ENCODE peak calls at places on chromosomes 6 and 20, in six cellular contexts. P is B cell, F is MCF 10A, M is upper lobe of right lung, B is GM06990, Q is astrocyte of the spinal cord. L is an unnamed sample.
A peak's percentile ranks its signal among the peaks of the same experiment; 100 is the strongest.

GRCh38 chr6:151842816-151843215 is 35.3 kb downstream of the ESR1 start:
- DNase-seq in P (no peak), F (peak; percentile 5), M (no peak), B (no peak), Q (no peak), L (no peak)

GRCh38 chr6:116221067-116221466 is 32.8 kb downstream of the TSPYL4 start:
- DNase-seq in P (no peak), F (peak; percentile 44), M (no peak), B (no peak), Q (no peak), L (peak; percentile 30)

GRCh38 chr6:170286246-170286933 is 4.5 kb downstream of the DLL1 start:
- DNase-seq in P (no peak), F (no peak), M (peak; percentile 65), B (no peak), Q (no peak), L (no peak)

GRCh38 chr6:87982134-87982533 is 65.5 kb upstream of the SPACA1 start:
- DNase-seq in P (no peak), F (peak; percentile 5), M (no peak), B (no peak), Q (no peak), L (no peak)

GRCh38 chr20:37522258-37523011 is 1.4 kb downstream of the NNAT start:
- DNase-seq in P (no peak), F (peak; percentile 89), M (peak; percentile 88), B (no peak), Q (peak; percentile 58), L (no peak)

GRCh38 chr6:114202389-114202788 is 140.4 kb downstream of the HS3ST5 start:
- DNase-seq in P (no peak), F (no peak), M (no peak), B (no peak), Q (no peak), L (no peak)

GRCh38 chr6:112443666-112444065 is 96.5 kb downstream of the RFPL4B start:
- DNase-seq in P (no peak), F (peak; percentile 68), M (no peak), B (no peak), Q (peak; percentile 44), L (peak; percentile 16)

GRCh38 chr6:127684501-127684900 is 107.5 kb downstream of the C6orf58 start:
- DNase-seq in P (no peak), F (no peak), M (no peak), B (no peak), Q (no peak), L (no peak)

GRCh38 chr20:16397053-16397452 is 176.2 kb downstream of the KIF16B start:
- DNase-seq in P (no peak), F (no peak), M (no peak), B (no peak), Q (peak; percentile 19), L (no peak)

GRCh38 chr6:28683945-28684538 is 158.4 kb downstream of the GPX5 start:
- DNase-seq in P (no peak), F (peak; percentile 70), M (no peak), B (no peak), Q (peak; percentile 32), L (peak; percentile 60)

GRCh38 chr6:73722318-73723060 is 26.5 kb downstream of the CD109 start:
- DNase-seq in P (no peak), F (peak; percentile 58), M (no peak), B (no peak), Q (peak; percentile 75), L (peak; percentile 93)

GRCh38 chr20:46220808-46221207 is 87.5 kb downstream of the CDH22 start:
- DNase-seq in P (no peak), F (peak; percentile 27), M (no peak), B (no peak), Q (no peak), L (no peak)

GRCh38 chr6:107237992-107238660 is 122.8 kb upstream of the BEND3 start:
- DNase-seq in P (no peak), F (peak; percentile 93), M (no peak), B (no peak), Q (peak; percentile 20), L (no peak)

GRCh38 chr20:63475209-63475608 is 2.8 kb upstream of the KCNQ2 start:
- DNase-seq in P (no peak), F (no peak), M (no peak), B (no peak), Q (peak; percentile 9), L (peak; percentile 19)

GRCh38 chr20:47456952-47457724 is 44.5 kb upstream of the NCOA3 start:
- DNase-seq in P (no peak), F (peak; percentile 78), M (no peak), B (no peak), Q (peak; percentile 69), L (peak; percentile 68)

GRCh38 chr6:35173068-35174042 is 32.2 kb upstream of the TCP11 start:
- DNase-seq in P (no peak), F (no peak), M (no peak), B (no peak), Q (no peak), L (peak; percentile 58)

GRCh38 chr20:63009988-63010769 is 3.4 kb upstream of the BHLHE23 start:
- DNase-seq in P (peak; percentile 74), F (no peak), M (no peak), B (peak; percentile 91), Q (no peak), L (no peak)

GRCh38 chr6:17200395-17200794 is 80.8 kb upstream of the RBM24 start:
- DNase-seq in P (no peak), F (no peak), M (no peak), B (no peak), Q (no peak), L (no peak)
- TF ChIP-seq CTCF in P (no peak), F (no peak), M (no peak), B (no peak), Q (peak; percentile 17), L (peak; percentile 14)

GRCh38 chr20:32858873-32859372 is at the start of gene EFCAB8:
- DNase-seq in P (no peak), F (no peak), M (no peak), B (no peak), Q (no peak), L (no peak)
- TF ChIP-seq CTCF in P (no peak), F (no peak), M (no peak), B (no peak), Q (no peak), L (peak; percentile 16)

GRCh38 chr6:169118346-169118830 is 135.3 kb downstream of the THBS2 start:
- DNase-seq in P (no peak), F (no peak), M (no peak), B (no peak), Q (no peak), L (no peak)

GRCh38 chr6:169119669-169120068 is 134.0 kb downstream of the THBS2 start:
- DNase-seq in P (no peak), F (no peak), M (no peak), B (no peak), Q (no peak), L (no peak)

GRCh38 chr6:169117663-169118062 is 136.0 kb downstream of the THBS2 start:
- DNase-seq in P (no peak), F (no peak), M (no peak), B (no peak), Q (no peak), L (no peak)

GRCh38 chr6:169115632-169116031 is 138.0 kb downstream of the THBS2 start:
- DNase-seq in P (no peak), F (no peak), M (no peak), B (no peak), Q (no peak), L (no peak)

DNA sequence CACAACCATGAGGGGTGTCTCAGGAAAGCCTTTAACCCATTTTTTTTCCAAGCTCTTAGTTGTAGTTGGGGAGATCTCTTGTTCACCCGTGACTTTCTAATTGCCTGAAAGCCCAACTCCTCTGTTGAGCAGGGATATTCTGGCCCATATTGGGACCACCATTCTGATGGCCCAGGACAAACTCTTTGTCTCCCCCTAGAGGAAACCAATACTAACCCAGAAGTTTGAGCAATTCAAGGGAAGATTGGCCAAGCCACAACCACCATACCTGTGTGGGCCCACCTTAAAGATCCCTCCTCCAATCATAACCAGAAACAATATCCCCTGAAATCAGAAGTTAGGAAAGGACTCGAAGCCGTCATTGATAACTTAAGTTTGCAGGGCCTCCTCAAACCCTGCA is 132.6 kb downstream of the THBS2 start:
- DNase-seq in P (no peak), F (no peak), M (no peak), B (no peak), Q (no peak), L (no peak)
- TF ChIP-seq CTCF in P (no peak), F (no peak), M (no peak), B (no peak), Q (peak; percentile 10), L (peak; percentile 37)

DNA sequence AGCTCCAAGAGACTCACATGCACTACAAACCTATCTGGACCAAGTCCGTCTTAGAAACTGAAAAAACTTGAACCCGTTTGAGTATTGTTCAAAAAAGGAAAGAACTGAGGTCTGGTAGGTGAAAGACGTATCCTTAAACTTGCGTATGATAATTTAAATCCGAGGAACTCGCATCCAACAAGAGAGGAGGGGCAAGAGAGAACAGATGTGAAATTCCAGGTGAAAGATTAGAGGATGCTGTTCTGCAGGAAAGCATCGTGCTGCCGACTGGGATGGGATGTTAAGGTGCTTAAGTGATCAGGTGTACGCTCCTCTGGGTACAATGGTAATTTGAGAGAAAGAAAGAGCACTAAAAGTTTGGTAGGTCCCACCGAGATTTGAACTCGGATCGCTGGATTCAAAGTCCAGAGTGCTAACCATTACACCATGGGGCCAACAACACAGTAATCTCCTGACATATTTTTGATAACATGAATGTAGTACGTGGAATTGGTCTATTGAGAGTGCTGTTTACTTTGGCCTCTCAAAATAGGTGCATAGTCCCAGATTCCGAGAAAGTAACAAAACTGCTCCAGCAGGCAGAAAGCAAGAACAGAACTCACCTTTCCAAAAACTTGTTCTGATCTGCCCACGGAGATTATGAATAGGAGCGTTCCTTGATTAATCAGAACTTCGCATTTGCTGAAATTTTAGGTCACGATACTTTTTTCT is 53.5 kb upstream of the BTN3A2 start:
- DNase-seq in P (no peak), F (peak; percentile 82), M (no peak), B (peak; percentile 47), Q (peak; percentile 79), L (peak; percentile 80)
- TF ChIP-seq CTCF in P (no peak), F (no peak), M (no peak), B (no peak), Q (no peak), L (no peak)

GRCh38 chr6:130794010-130794675 is 33.1 kb upstream of the SMLR1 start:
- DNase-seq in P (no peak), F (no peak), M (no peak), B (no peak), Q (no peak), L (no peak)
- TF ChIP-seq CTCF in P (no peak), F (no peak), M (no peak), B (no peak), Q (no peak), L (no peak)

GRCh38 chr20:38883981-38884733 is 42.1 kb upstream of the FAM83D start:
- DNase-seq in P (no peak), F (no peak), M (peak; percentile 44), B (no peak), Q (no peak), L (no peak)

GRCh38 chr20:38885357-38885756 is 40.9 kb upstream of the FAM83D start:
- DNase-seq in P (no peak), F (no peak), M (peak; percentile 25), B (no peak), Q (no peak), L (no peak)

GRCh38 chr20:38881806-38882440 is 44.3 kb upstream of the FAM83D start:
- DNase-seq in P (no peak), F (no peak), M (peak; percentile 5), B (no peak), Q (no peak), L (no peak)

GRCh38 chr20:38882600-38882999 is 43.6 kb upstream of the FAM83D start:
- DNase-seq in P (no peak), F (no peak), M (no peak), B (no peak), Q (no peak), L (no peak)

GRCh38 chr20:38883081-38883980 is 42.9 kb upstream of the FAM83D start:
- DNase-seq in P (no peak), F (peak; percentile 43), M (peak; percentile 59), B (no peak), Q (no peak), L (peak; percentile 11)
- TF ChIP-seq CTCF in P (no peak), F (no peak), M (no peak), B (no peak), Q (no peak), L (no peak)

L was measured in HFFc6.